ENCODE peak calls at places on chromosome 5, in five cellular contexts. R, P, J, K and B are unnamed samples.

GRCh38 chr5:107359033-107359915 is 311.5 kb downstream of the EFNA5 start:
- DNase-seq in J (no peak), R (no peak), K (no peak), P (no peak), B (no peak)

GRCh38 chr5:160534125-160534524 is 112.5 kb downstream of the PTTG1 start:
- DNase-seq in P (no peak), R (no peak), K (no peak), J (no peak), B (no peak)

GRCh38 chr5:90873033-90873517 is 314.5 kb downstream of the ADGRV1 start:
- DNase-seq in P (no peak), J (no peak), R (no peak), K (no peak), B (peak; percentile 44)

GRCh38 chr5:167561796-167562195 is 729.6 kb upstream of the WWC1 start:
- DNase-seq in J (no peak), P (no peak), K (no peak), R (no peak), B (no peak)

GRCh38 chr5:91011029-91011428 is 372.1 kb downstream of the ARRDC3 start:
- DNase-seq in K (no peak), P (no peak), R (no peak), J (no peak), B (no peak)

GRCh38 chr5:177550120-177550519 is 4.2 kb downstream of the FAM193B start:
- DNase-seq in J (no peak), P (no peak), R (no peak), K (no peak), B (no peak)

GRCh38 chr5:177508217-177508611 is 1.4 kb downstream of the DOK3 start:
- DNase-seq in J (no peak), R (no peak), K (no peak), P (no peak), B (no peak)

GRCh38 chr5:143543358-143544255 is 140.1 kb upstream of the NR3C1 start:
- DNase-seq in P (no peak), K (no peak), R (no peak), J (no peak), B (peak; percentile 70)

GRCh38 chr5:133820516-133820915 is 147.9 kb downstream of the C5orf15 start:
- DNase-seq in J (no peak), K (no peak), R (no peak), P (no peak), B (no peak)

GRCh38 chr5:10138385-10139057 is 111.2 kb downstream of the ATPSCKMT start:
- DNase-seq in J (no peak), R (no peak), P (no peak), K (no peak), B (no peak)

GRCh38 chr5:135169753-135170152 is 135.7 kb upstream of the PITX1 start:
- DNase-seq in R (no peak), P (no peak), J (no peak), K (no peak), B (no peak)

GRCh38 chr5:76582252-76583162 is 40.7 kb downstream of the F2RL2 start:
- DNase-seq in K (peak; percentile 17), J (no peak), R (no peak), P (no peak), B (no peak)

GRCh38 chr5:73673161-73673591 is 47.2 kb downstream of the ARHGEF28 start:
- DNase-seq in P (peak; percentile 51), K (peak; percentile 67), R (no peak), J (no peak), B (peak; percentile 70)
- TF ChIP-seq CTCF in P (no peak), K (no peak), R (no peak), J (no peak), B (no peak)

GRCh38 chr5:173283318-173284288 is 44.6 kb downstream of the STC2 start:
- DNase-seq in P (no peak), J (peak; percentile 70), K (peak; percentile 90), R (peak; percentile 38), B (peak; percentile 79)

GRCh38 chr5:173279166-173279565 is 44.2 kb upstream of the NKX2-5 start:
- DNase-seq in R (no peak), P (no peak), K (no peak), J (no peak), B (no peak)

GRCh38 chr5:173278641-173279040 is 43.6 kb upstream of the NKX2-5 start:
- DNase-seq in R (no peak), J (no peak), P (no peak), K (no peak), B (no peak)

GRCh38 chr5:173282916-173283315 is 45.3 kb downstream of the STC2 start:
- DNase-seq in P (no peak), J (no peak), R (no peak), K (no peak), B (no peak)

DNA sequence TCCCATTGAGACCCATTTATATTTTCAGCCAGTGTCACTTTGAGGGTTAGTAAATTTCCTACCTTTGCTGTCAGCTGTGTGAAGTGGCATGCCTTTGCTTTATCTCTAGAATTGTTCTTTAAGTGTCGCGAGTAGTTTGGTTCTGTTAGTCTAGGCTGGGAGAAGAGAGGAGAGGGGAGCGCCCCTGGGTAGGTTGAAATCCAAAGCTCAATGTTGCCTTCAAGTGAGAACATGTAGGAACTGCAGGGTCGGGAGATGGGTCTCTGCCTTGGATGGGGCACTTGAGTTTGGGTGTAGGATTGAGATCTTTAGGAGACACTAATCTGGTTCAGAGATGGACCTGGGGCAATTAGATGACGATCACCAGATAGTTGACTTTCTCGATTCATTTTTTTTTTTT is 46.3 kb downstream of the STC2 start:
- DNase-seq in K (peak; percentile 47), P (no peak), J (no peak), R (no peak), B (peak; percentile 34)
- TF ChIP-seq CTCF in K (peak; percentile 38), P (peak; percentile 37), J (no peak), R (no peak), B (peak; percentile 30)

GRCh38 chr5:139090566-139090965 is 107.6 kb downstream of the SIL1 start:
- DNase-seq in P (no peak), J (no peak), K (no peak), R (no peak), B (no peak)

GRCh38 chr5:139094154-139095131 is 103.7 kb downstream of the SIL1 start:
- DNase-seq in J (no peak), K (no peak), R (no peak), P (no peak), B (no peak)

GRCh38 chr5:139088024-139088423 is 110.1 kb downstream of the SIL1 start:
- DNase-seq in R (no peak), J (no peak), K (no peak), P (no peak), B (no peak)

GRCh38 chr5:139092741-139093140 is 105.4 kb downstream of the SIL1 start:
- DNase-seq in P (no peak), R (no peak), J (no peak), K (no peak), B (no peak)

DNA sequence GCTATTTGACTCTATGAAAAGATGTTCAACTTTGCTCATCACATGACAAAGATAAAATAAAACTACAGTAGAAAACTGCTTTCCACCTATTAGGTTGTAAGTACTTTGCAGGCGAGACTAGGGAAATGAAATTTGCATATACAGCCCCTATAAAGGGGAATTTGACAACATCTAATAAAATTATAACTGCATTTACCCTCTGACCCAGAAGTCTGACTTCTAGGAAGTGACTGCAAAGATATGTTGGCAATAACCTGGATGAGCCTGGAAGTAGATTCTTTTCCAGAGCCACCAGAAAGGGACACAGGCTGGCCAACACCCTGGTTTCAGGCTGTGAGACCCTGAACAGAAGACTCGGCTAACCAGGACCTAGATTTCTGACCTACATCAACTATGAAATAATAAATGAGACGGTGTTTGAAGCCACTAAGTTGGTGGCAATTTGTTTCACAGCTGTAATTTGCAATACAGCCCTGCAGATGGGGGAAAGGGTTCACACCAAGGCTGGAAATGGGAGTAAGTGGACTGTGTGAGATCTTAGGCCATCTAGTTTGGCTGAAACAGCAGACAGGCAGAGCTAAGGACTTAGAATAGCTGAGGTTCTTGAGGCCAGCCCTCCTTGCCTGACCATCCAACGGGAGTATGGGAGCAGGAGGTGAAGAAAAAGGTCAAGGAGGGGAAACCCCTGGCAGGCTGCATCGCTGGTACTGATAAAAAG is 106.6 kb downstream of the SIL1 start:
- DNase-seq in P (no peak), R (no peak), J (no peak), K (peak; percentile 11), B (peak; percentile 18)
- TF ChIP-seq CTCF in P (peak; percentile 18), R (no peak), J (no peak), K (peak; percentile 18), B (no peak)

GRCh38 chr5:763998-764781 is 20.3 kb downstream of the ZDHHC11B start:
- DNase-seq in J (peak; percentile 46), R (no peak), K (no peak), P (no peak), B (no peak)
- TF ChIP-seq CTCF in J (no peak), R (no peak), K (no peak), P (no peak), B (no peak)

GRCh38 chr5:109692011-109692410 is 2.3 kb downstream of the MAN2A1 start:
- DNase-seq in R (no peak), P (no peak), J (no peak), K (no peak), B (peak; percentile 63)

GRCh38 chr5:109690456-109691247 is 925 bp downstream of the MAN2A1 start:
- DNase-seq in P (peak; percentile 41), K (peak; percentile 89), J (peak; percentile 77), R (peak; percentile 54), B (peak; percentile 77)

GRCh38 chr5:109692852-109693251 is 3.1 kb downstream of the MAN2A1 start:
- DNase-seq in J (no peak), P (no peak), K (no peak), R (no peak), B (no peak)

GRCh38 chr5:109689740-109690455 is at the start of gene MAN2A1:
- DNase-seq in R (peak; percentile 71), J (peak; percentile 90), P (no peak), K (peak; percentile 90), B (peak; percentile 77)

DNA sequence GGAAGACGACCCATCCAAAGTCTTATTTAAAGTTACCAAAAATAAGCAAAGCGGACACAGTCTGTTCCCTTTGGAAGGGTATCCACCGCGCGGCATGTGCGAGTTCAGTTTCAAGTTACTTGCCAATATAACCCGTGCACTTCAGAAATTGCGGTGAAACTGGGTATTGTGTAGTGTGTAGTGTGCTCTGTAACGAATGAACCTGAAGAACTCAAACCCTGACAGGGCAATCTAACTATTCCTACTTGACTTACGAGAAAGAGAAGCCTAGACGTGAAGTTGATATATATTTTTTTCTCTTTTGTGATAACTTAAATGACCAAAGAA is 1.5 kb downstream of the MAN2A1 start:
- DNase-seq in P (no peak), R (no peak), J (no peak), K (no peak), B (no peak)
- TF ChIP-seq CTCF in P (no peak), R (no peak), J (no peak), K (no peak), B (peak; percentile 3)